ENCODE peak calls at places on chromosomes 2 and 18, in seven cellular contexts. H, G, M, F, K, L and E are unnamed samples.

GRCh38 chr2:144444418-144444817 is 75.5 kb downstream of the ZEB2 start:
- DNase-seq in H (no peak), G (no peak), M (no peak), F (no peak), K (no peak), L (no peak), E (no peak)

GRCh38 chr18:63016270-63016669 is 300.9 kb downstream of the PHLPP1 start:
- DNase-seq in H (peak), G (peak), M (peak), F (peak), K (peak), L (peak), E (peak)

GRCh38 chr2:126627623-126628022 is 28.3 kb upstream of the GYPC start:
- DNase-seq in H (peak), G (no peak), M (no peak), F (no peak), K (no peak), L (no peak), E (no peak)

GRCh38 chr2:112173646-112174319 is 35.6 kb downstream of the FBLN7 start:
- DNase-seq in H (no peak), G (no peak), M (no peak), F (no peak), K (no peak), L (no peak), E (no peak)

GRCh38 chr18:48660346-48661228 is 121.8 kb downstream of the CTIF start:
- DNase-seq in H (no peak), G (no peak), M (no peak), F (no peak), K (no peak), L (no peak), E (no peak)

GRCh38 chr2:46803911-46804670 is 111.5 kb downstream of the MCFD2 start:
- DNase-seq in H (peak), G (no peak), M (no peak), F (no peak), K (peak), L (no peak), E (peak)

GRCh38 chr18:62979172-62979571 is 263.8 kb downstream of the PHLPP1 start:
- DNase-seq in H (peak), G (peak), M (no peak), F (no peak), K (peak), L (no peak), E (no peak)

GRCh38 chr2:204066051-204066450 is 129.5 kb downstream of the ICOS start:
- DNase-seq in H (no peak), G (no peak), M (no peak), F (no peak), K (no peak), L (no peak), E (no peak)

GRCh38 chr2:240237609-240238151 is 97.2 kb upstream of the OTOS start:
- DNase-seq in H (peak), G (no peak), M (no peak), F (no peak), K (peak), L (no peak), E (no peak)

GRCh38 chr2:233329489-233330135 is 22.0 kb downstream of the SAG start:
- DNase-seq in H (no peak), G (no peak), M (no peak), F (no peak), K (no peak), L (no peak), E (peak)

GRCh38 chr2:160993543-160994090 is 166.6 kb upstream of the TANK start:
- DNase-seq in H (peak), G (no peak), M (no peak), F (no peak), K (no peak), L (no peak), E (no peak)

GRCh38 chr2:111919362-111919761 is 21.0 kb downstream of the MERTK start:
- DNase-seq in H (no peak), G (no peak), M (no peak), F (no peak), K (no peak), L (peak), E (no peak)

GRCh38 chr2:3169106-3169870 is 208.3 kb downstream of the EIPR1 start:
- DNase-seq in H (peak), G (no peak), M (no peak), F (no peak), K (peak), L (no peak), E (peak)

GRCh38 chr18:75221902-75222301 is 11.3 kb downstream of the TSHZ1 start:
- DNase-seq in H (no peak), G (no peak), M (no peak), F (no peak), K (no peak), L (no peak), E (no peak)

GRCh38 chr2:73210019-73210418 is 4.0 kb upstream of the SMYD5 start:
- DNase-seq in H (no peak), G (no peak), M (no peak), F (no peak), K (no peak), L (no peak), E (no peak)

GRCh38 chr2:187658952-187659525 is 104.8 kb upstream of the TFPI start:
- DNase-seq in H (peak), G (no peak), M (no peak), F (peak), K (peak), L (peak), E (peak)

GRCh38 chr2:5984946-5985345 is 292.8 kb downstream of the SOX11 start:
- DNase-seq in H (no peak), G (no peak), M (no peak), F (no peak), K (no peak), L (no peak), E (no peak)

GRCh38 chr2:3864943-3865664 is 161.7 kb downstream of the DCDC2C start:
- DNase-seq in H (no peak), G (no peak), M (no peak), F (no peak), K (no peak), L (no peak), E (no peak)

GRCh38 chr18:47701133-47701532 is 229.3 kb downstream of the SMAD2 start:
- DNase-seq in H (no peak), G (no peak), M (no peak), F (no peak), K (no peak), L (no peak), E (no peak)

GRCh38 chr2:132374551-132374950 is 42.1 kb upstream of the GPR39 start:
- DNase-seq in H (peak), G (no peak), M (no peak), F (no peak), K (peak), L (no peak), E (no peak)

GRCh38 chr2:200728630-200729029 is 83.1 kb upstream of the BZW1 start:
- DNase-seq in H (peak), G (no peak), M (no peak), F (no peak), K (peak), L (no peak), E (no peak)

GRCh38 chr18:30359521-30359920 is 683.0 kb downstream of the DSC3 start:
- DNase-seq in H (no peak), G (no peak), M (no peak), F (no peak), K (peak), L (no peak), E (no peak)

GRCh38 chr18:8814206-8814605 is 108.8 kb downstream of the MTCL1 start:
- DNase-seq in H (peak), G (no peak), M (no peak), F (no peak), K (no peak), L (no peak), E (no peak)

GRCh38 chr2:26561918-26562810 is 79.0 kb downstream of the CIB4 start:
- DNase-seq in H (peak), G (no peak), M (peak), F (peak), K (peak), L (peak), E (no peak)

GRCh38 chr18:13914170-13914569 is 1.2 kb downstream of the MC2R start:
- DNase-seq in H (no peak), G (no peak), M (no peak), F (no peak), K (no peak), L (no peak), E (no peak)

GRCh38 chr2:158099716-158100115 is 2.0 kb upstream of the UPP2 start:
- DNase-seq in H (peak), G (no peak), M (no peak), F (peak), K (peak), L (no peak), E (no peak)

GRCh38 chr2:42421601-42422252 is 60.7 kb upstream of the COX7A2L start:
- DNase-seq in H (peak), G (no peak), M (no peak), F (no peak), K (peak), L (no peak), E (no peak)

GRCh38 chr2:145546091-145546490 is 1026.2 kb upstream of the ZEB2 start:
- DNase-seq in H (peak), G (no peak), M (no peak), F (no peak), K (peak), L (no peak), E (no peak)

GRCh38 chr18:11458447-11458846 is 150.9 kb upstream of the SLC35G4 start:
- DNase-seq in H (no peak), G (no peak), M (no peak), F (no peak), K (no peak), L (no peak), E (no peak)

GRCh38 chr2:175030380-175031271 is 25.4 kb upstream of the CHN1 start:
- DNase-seq in H (peak), G (peak), M (no peak), F (peak), K (peak), L (peak), E (peak)

GRCh38 chr2:23976883-23977282 is 33.0 kb upstream of the MFSD2B start:
- DNase-seq in H (no peak), G (no peak), M (no peak), F (no peak), K (no peak), L (no peak), E (no peak)

GRCh38 chr2:127705281-127706065 is 4.2 kb downstream of the SFT2D3 start:
- DNase-seq in H (peak), G (no peak), M (no peak), F (no peak), K (no peak), L (no peak), E (no peak)